ENCODE peak calls at places on chromosome 15, in six cellular contexts. H is GM12865, W is foreskin fibroblast, B is Caco-2, S is tibial nerve, V is WERI-Rb-1. K is an unnamed sample.

GRCh38 chr15:67761343-67761742 is 64.0 kb upstream of the SKOR1 start:
- DNase-seq in S (no peak), B (no peak), W (no peak), H (no peak), V (no peak), K (no peak)

GRCh38 chr15:84600331-84600686 is 500 bp upstream of the ZSCAN2 start:
- DNase-seq in V (peak), H (peak), S (peak), W (peak), B (peak), K (peak)

GRCh38 chr15:69979269-69979668 is 118.4 kb downstream of the TLE3 start:
- DNase-seq in V (peak), H (peak), W (no peak), S (no peak), B (peak), K (no peak)

GRCh38 chr15:48992096-48992495 is 28.4 kb upstream of the SHC4 start:
- DNase-seq in S (no peak), W (no peak), H (no peak), V (no peak), B (no peak), K (no peak)

GRCh38 chr15:67187351-67187854 is 67.1 kb downstream of the AAGAB start:
- DNase-seq in B (no peak), V (no peak), W (no peak), S (no peak), H (no peak), K (no peak)

GRCh38 chr15:97961067-97961954 is 808 bp downstream of the ARRDC4 start:
- DNase-seq in V (no peak), B (peak), W (peak), S (peak), H (no peak), K (no peak)

GRCh38 chr15:49490963-49491362 is 67.9 kb downstream of the FGF7 start:
- DNase-seq in B (no peak), H (no peak), W (peak), S (no peak), V (no peak), K (no peak)

GRCh38 chr15:39625856-39626255 is 45.0 kb downstream of the THBS1 start:
- DNase-seq in V (no peak), H (peak), S (no peak), W (peak), B (no peak), K (no peak)

GRCh38 chr15:67013696-67014095 is 51.7 kb upstream of the SMAD3 start:
- DNase-seq in W (peak), V (no peak), S (no peak), H (no peak), B (no peak), K (no peak)

GRCh38 chr15:93210995-93211394 is 122.0 kb upstream of the RGMA start:
- DNase-seq in B (no peak), W (no peak), S (no peak), V (no peak), H (no peak), K (no peak)

GRCh38 chr15:49366496-49366895 is 56.5 kb upstream of the FGF7 start:
- DNase-seq in V (no peak), H (no peak), S (no peak), B (no peak), W (no peak), K (no peak)

GRCh38 chr15:47466357-47466756 is 250.9 kb upstream of the SEMA6D start:
- DNase-seq in H (no peak), B (no peak), V (no peak), W (peak), S (no peak), K (no peak)

GRCh38 chr15:48393650-48394049 is 62.4 kb downstream of the DUT start:
- DNase-seq in S (no peak), B (no peak), V (no peak), W (no peak), H (no peak), K (no peak)

GRCh38 chr15:44780608-44781007 is 44.3 kb downstream of the TRIM69 start:
- DNase-seq in B (no peak), V (no peak), S (no peak), W (no peak), H (no peak), K (no peak)

GRCh38 chr15:38558714-38559059 is 5.9 kb downstream of the RASGRP1 start:
- DNase-seq in H (no peak), V (no peak), B (no peak), W (peak), S (no peak), K (no peak)

GRCh38 chr15:67031321-67031720 is 34.1 kb upstream of the SMAD3 start:
- DNase-seq in V (no peak), W (no peak), H (no peak), B (no peak), S (no peak), K (no peak)

GRCh38 chr15:100189319-100189718 is 152.5 kb downstream of the ADAMTS17 start:
- DNase-seq in W (no peak), H (no peak), V (no peak), B (no peak), S (no peak), K (no peak)

GRCh38 chr15:88954431-88955277 is 41.5 kb upstream of the MFGE8 start:
- DNase-seq in S (no peak), V (no peak), W (no peak), B (no peak), H (peak), K (no peak)

GRCh38 chr15:101676965-101677364 is 24.8 kb upstream of the TM2D3 start:
- DNase-seq in W (peak), B (no peak), V (peak), H (no peak), S (no peak), K (no peak)

GRCh38 chr15:39925112-39925830 is 5.2 kb upstream of the GPR176 start:
- DNase-seq in H (no peak), V (no peak), W (no peak), B (peak), S (no peak), K (no peak)

GRCh38 chr15:48592221-48592731 is 53.2 kb downstream of the FBN1 start:
- DNase-seq in H (no peak), V (no peak), S (no peak), W (peak), B (no peak), K (no peak)

GRCh38 chr15:66886241-66886675 is 179.1 kb upstream of the SMAD3 start:
- DNase-seq in B (no peak), W (no peak), V (no peak), S (no peak), H (no peak), K (no peak)

GRCh38 chr15:23055316-23055715 is 15.9 kb upstream of the TUBGCP5 start:
- DNase-seq in V (no peak), H (no peak), S (no peak), W (no peak), B (no peak), K (no peak)

GRCh38 chr15:68982976-68983550 is 31.4 kb upstream of the NOX5 start:
- DNase-seq in S (no peak), V (no peak), B (no peak), W (no peak), H (no peak), K (no peak)

GRCh38 chr15:39273805-39274411 is 307.0 kb upstream of the THBS1 start:
- DNase-seq in B (peak), H (no peak), S (no peak), V (no peak), W (no peak), K (no peak)

GRCh38 chr15:29822100-29822684 is at the start of gene TJP1:
- DNase-seq in V (peak), H (no peak), S (peak), B (peak), W (peak), K (no peak)

DNA sequence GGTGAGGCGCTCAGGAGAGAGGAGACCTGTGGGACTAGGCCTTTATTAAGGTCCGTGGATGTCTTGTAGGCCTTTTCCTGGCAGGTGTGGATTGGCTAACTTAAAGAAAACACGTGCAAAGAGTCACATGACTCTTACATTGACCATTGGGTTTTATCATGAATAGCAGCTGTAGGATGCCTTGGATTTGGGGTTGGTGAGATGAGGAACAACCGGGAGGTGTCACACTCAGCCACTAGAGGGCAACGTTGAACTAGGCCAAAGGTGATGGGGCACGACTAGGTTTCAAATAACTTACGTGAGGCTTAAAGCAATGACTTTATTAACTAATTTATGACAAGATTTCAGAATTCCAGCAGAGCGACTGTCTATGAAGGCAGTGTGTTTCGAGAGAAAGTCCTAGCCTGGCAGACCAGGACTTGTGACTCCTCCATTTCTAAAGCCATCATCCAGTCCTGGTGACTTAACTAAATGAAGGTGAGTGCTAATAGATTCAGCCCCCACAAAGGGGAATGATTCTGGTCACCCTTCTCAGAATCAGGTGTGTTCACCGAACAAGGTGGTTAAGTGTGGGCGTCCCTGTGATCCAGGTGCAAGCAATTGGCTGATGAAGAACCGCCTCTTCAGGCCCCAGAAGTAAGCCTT is 345.6 kb downstream of the MCTP2 start:
- DNase-seq in H (peak), S (peak), B (peak), W (no peak), V (peak), K (no peak)
- TF ChIP-seq CTCF in H (peak), S (peak), B (peak), W (peak), V (peak), K (peak)

GRCh38 chr15:56629133-56629532 is 104.2 kb downstream of the ZNF280D start:
- DNase-seq in H (no peak), V (no peak), S (no peak), B (no peak), W (no peak), K (no peak)

GRCh38 chr15:56631765-56632164 is 101.5 kb downstream of the ZNF280D start:
- DNase-seq in S (no peak), W (no peak), B (no peak), H (no peak), V (no peak), K (no peak)
- TF ChIP-seq CTCF in S (no peak), W (no peak), B (no peak), H (no peak), V (no peak), K (no peak)

GRCh38 chr15:78396976-78397375 is 41.0 kb upstream of the IREB2 start:
- DNase-seq in B (peak), W (peak), V (no peak), H (no peak), S (peak), K (no peak)
- TF ChIP-seq CTCF in B (no peak), W (peak), V (peak), H (no peak), S (no peak), K (no peak)

DNA sequence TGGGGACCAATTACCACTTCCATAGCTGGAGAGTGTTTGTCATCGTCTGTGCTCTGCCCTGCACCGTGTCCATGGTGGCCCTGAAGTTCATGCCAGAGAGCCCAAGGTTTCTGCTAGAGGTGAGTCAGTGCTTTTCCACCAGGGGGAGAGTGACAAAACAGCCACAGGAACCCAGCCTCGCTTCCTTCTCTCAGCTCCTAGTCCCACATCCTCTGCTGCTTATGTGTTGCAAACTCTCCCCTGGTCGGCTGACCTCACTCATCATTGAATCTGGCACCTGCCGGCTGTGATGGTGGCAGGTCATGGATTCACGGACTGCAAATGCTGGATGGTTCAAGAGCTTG is 158.4 kb downstream of the SV2B start:
- DNase-seq in V (no peak), W (no peak), S (no peak), B (peak), H (peak), K (peak)
- TF ChIP-seq CTCF in V (no peak), W (no peak), S (no peak), B (no peak), H (no peak), K (peak)

GRCh38 chr15:57611938-57612337 is 20.2 kb downstream of the MYZAP start:
- DNase-seq in W (peak), H (no peak), B (peak), V (no peak), S (no peak), K (no peak)
- TF ChIP-seq CTCF in W (peak), H (no peak), B (no peak), V (peak), S (peak), K (no peak)

GRCh38 chr15:71592186-71592585 is 218.2 kb upstream of the NR2E3 start:
- DNase-seq in V (no peak), S (no peak), B (no peak), W (no peak), H (no peak), K (no peak)

GRCh38 chr15:71586463-71586862 is 223.9 kb upstream of the NR2E3 start:
- DNase-seq in H (no peak), V (no peak), B (no peak), S (no peak), W (no peak), K (no peak)

GRCh38 chr15:71595846-71596553 is 214.4 kb upstream of the NR2E3 start:
- DNase-seq in B (no peak), V (no peak), W (peak), H (no peak), S (no peak), K (no peak)

GRCh38 chr15:71588746-71589145 is 221.6 kb upstream of the NR2E3 start:
- DNase-seq in S (no peak), V (no peak), W (peak), H (no peak), B (no peak), K (no peak)

GRCh38 chr15:71591057-71591456 is 219.3 kb upstream of the NR2E3 start:
- DNase-seq in W (no peak), V (no peak), H (no peak), B (peak), S (no peak), K (no peak)
- TF ChIP-seq CTCF in W (no peak), V (peak), H (no peak), B (peak), S (no peak), K (no peak)

GRCh38 chr15:79185199-79185598 is 94.6 kb upstream of the RASGRF1 start:
- DNase-seq in V (peak), W (no peak), B (peak), H (peak), S (no peak), K (no peak)
- TF ChIP-seq CTCF in V (peak), W (peak), B (no peak), H (peak), S (no peak), K (no peak)

GRCh38 chr15:74995779-74996765 is 709 bp downstream of the SCAMP5 start:
- DNase-seq in H (no peak), V (peak), W (no peak), B (no peak), S (no peak), K (no peak)
- TF ChIP-seq CTCF in H (no peak), V (no peak), W (no peak), B (no peak), S (no peak), K (no peak)